ENCODE peak calls at places on chromosomes 3 and 15, in seven cellular contexts. One of them, this sample, is unnamed.

GRCh38 chr3:196193738-196194541 is 17.3 kb downstream of the ZDHHC19 start:
- DNase-seq in GM12878: no peak
- DNase-seq in K562: no peak
- DNase-seq in GM12892: no peak
- DNase-seq in HepG2: no peak
- DNase-seq in SK-N-SH: peak
- DNase-seq in H1: no peak
- DNase-seq in this sample: no peak

GRCh38 chr3:86547697-86548096 is 443.3 kb downstream of the VGLL3 start:
- DNase-seq in GM12878: no peak
- DNase-seq in K562: no peak
- DNase-seq in GM12892: no peak
- DNase-seq in HepG2: no peak
- DNase-seq in SK-N-SH: no peak
- DNase-seq in H1: no peak
- DNase-seq in this sample: no peak

GRCh38 chr3:160801386-160802118 is 45.5 kb downstream of the PPM1L start:
- DNase-seq in GM12878: no peak
- DNase-seq in K562: no peak
- DNase-seq in GM12892: no peak
- DNase-seq in HepG2: no peak
- DNase-seq in SK-N-SH: no peak
- DNase-seq in H1: no peak
- DNase-seq in this sample: no peak

GRCh38 chr3:35446896-35447295 is 192.4 kb upstream of the ARPP21 start:
- DNase-seq in GM12878: no peak
- DNase-seq in K562: no peak
- DNase-seq in GM12892: no peak
- DNase-seq in HepG2: no peak
- DNase-seq in SK-N-SH: no peak
- DNase-seq in H1: no peak
- DNase-seq in this sample: no peak

GRCh38 chr15:39830166-39830565 is 47.5 kb upstream of the FSIP1 start:
- DNase-seq in GM12878: no peak
- DNase-seq in K562: no peak
- DNase-seq in GM12892: no peak
- DNase-seq in HepG2: no peak
- DNase-seq in SK-N-SH: no peak
- DNase-seq in H1: no peak
- DNase-seq in this sample: no peak

GRCh38 chr3:52119826-52120225 is 34.4 kb downstream of the POC1A start:
- DNase-seq in GM12878: no peak
- DNase-seq in K562: no peak
- DNase-seq in GM12892: no peak
- DNase-seq in HepG2: no peak
- DNase-seq in SK-N-SH: no peak
- DNase-seq in H1: no peak
- DNase-seq in this sample: no peak

GRCh38 chr3:60025071-60026055 is 975.5 kb upstream of the CFAP20DC start:
- DNase-seq in GM12878: no peak
- DNase-seq in K562: no peak
- DNase-seq in GM12892: no peak
- DNase-seq in HepG2: no peak
- DNase-seq in SK-N-SH: no peak
- DNase-seq in H1: no peak
- DNase-seq in this sample: no peak

GRCh38 chr15:37823601-37824275 is 110.7 kb upstream of the TMCO5A start:
- DNase-seq in GM12878: no peak
- DNase-seq in K562: no peak
- DNase-seq in GM12892: no peak
- DNase-seq in HepG2: no peak
- DNase-seq in SK-N-SH: no peak
- DNase-seq in H1: no peak
- DNase-seq in this sample: no peak

GRCh38 chr15:47803767-47804166 is 86.5 kb downstream of the SEMA6D start:
- DNase-seq in GM12878: no peak
- DNase-seq in K562: no peak
- DNase-seq in GM12892: no peak
- DNase-seq in HepG2: no peak
- DNase-seq in SK-N-SH: no peak
- DNase-seq in H1: no peak
- DNase-seq in this sample: no peak

GRCh38 chr3:37995652-37996641 is 5.4 kb downstream of the VILL start:
- DNase-seq in GM12878: no peak
- DNase-seq in K562: no peak
- DNase-seq in GM12892: no peak
- DNase-seq in HepG2: peak
- DNase-seq in SK-N-SH: no peak
- DNase-seq in H1: no peak
- DNase-seq in this sample: no peak

GRCh38 chr3:40397129-40397528 is 10.1 kb downstream of the ENTPD3 start:
- DNase-seq in GM12878: no peak
- DNase-seq in K562: no peak
- DNase-seq in GM12892: no peak
- DNase-seq in HepG2: no peak
- DNase-seq in SK-N-SH: no peak
- DNase-seq in H1: no peak
- DNase-seq in this sample: no peak

GRCh38 chr3:30696403-30696819 is 90.0 kb downstream of the TGFBR2 start:
- DNase-seq in GM12878: no peak
- DNase-seq in K562: no peak
- DNase-seq in GM12892: no peak
- DNase-seq in HepG2: no peak
- DNase-seq in SK-N-SH: no peak
- DNase-seq in H1: no peak
- DNase-seq in this sample: no peak

GRCh38 chr15:66595937-66596545 is 30.2 kb upstream of the LCTL start:
- DNase-seq in GM12878: no peak
- DNase-seq in K562: no peak
- DNase-seq in GM12892: no peak
- DNase-seq in HepG2: no peak
- DNase-seq in SK-N-SH: no peak
- DNase-seq in H1: no peak
- DNase-seq in this sample: no peak

GRCh38 chr3:71944482-71944881 is 159.5 kb upstream of the PROK2 start:
- DNase-seq in GM12878: no peak
- DNase-seq in K562: no peak
- DNase-seq in GM12892: no peak
- DNase-seq in HepG2: no peak
- DNase-seq in SK-N-SH: no peak
- DNase-seq in H1: no peak
- DNase-seq in this sample: no peak

GRCh38 chr15:67067161-67067853 is 1.9 kb downstream of the SMAD3 start:
- DNase-seq in GM12878: no peak
- DNase-seq in K562: no peak
- DNase-seq in GM12892: no peak
- DNase-seq in HepG2: no peak
- DNase-seq in SK-N-SH: no peak
- DNase-seq in H1: no peak
- DNase-seq in this sample: no peak

GRCh38 chr3:180744226-180744625 is 64.9 kb upstream of the CCDC39 start:
- DNase-seq in GM12878: no peak
- DNase-seq in K562: no peak
- DNase-seq in GM12892: no peak
- DNase-seq in HepG2: no peak
- DNase-seq in SK-N-SH: peak
- DNase-seq in H1: no peak
- DNase-seq in this sample: no peak

GRCh38 chr3:129623447-129624118 is 17.1 kb upstream of the PLXND1 start:
- DNase-seq in GM12878: no peak
- DNase-seq in K562: no peak
- DNase-seq in GM12892: peak
- DNase-seq in HepG2: no peak
- DNase-seq in SK-N-SH: peak
- DNase-seq in H1: no peak
- DNase-seq in this sample: peak

GRCh38 chr3:185656321-185656840 is 70.3 kb downstream of the SENP2 start:
- DNase-seq in GM12878: no peak
- DNase-seq in K562: no peak
- DNase-seq in GM12892: no peak
- DNase-seq in HepG2: no peak
- DNase-seq in SK-N-SH: no peak
- DNase-seq in H1: no peak
- DNase-seq in this sample: no peak

GRCh38 chr3:111594205-111594604 is 941 bp downstream of the ZBED2 start:
- DNase-seq in GM12878: no peak
- DNase-seq in K562: no peak
- DNase-seq in GM12892: no peak
- DNase-seq in HepG2: no peak
- DNase-seq in SK-N-SH: no peak
- DNase-seq in H1: no peak
- DNase-seq in this sample: no peak

GRCh38 chr3:123258811-123259420 is 57.2 kb downstream of the SEC22A start:
- DNase-seq in GM12878: no peak
- DNase-seq in K562: peak
- DNase-seq in GM12892: no peak
- DNase-seq in HepG2: peak
- DNase-seq in SK-N-SH: peak
- DNase-seq in H1: no peak
- DNase-seq in this sample: no peak

GRCh38 chr3:120773932-120774331 is 31.4 kb downstream of the GTF2E1 start:
- DNase-seq in GM12878: no peak
- DNase-seq in K562: peak
- DNase-seq in GM12892: no peak
- DNase-seq in HepG2: no peak
- DNase-seq in SK-N-SH: no peak
- DNase-seq in H1: no peak
- DNase-seq in this sample: no peak

GRCh38 chr3:124882749-124883148 is 4.4 kb downstream of the ITGB5 start:
- DNase-seq in GM12878: no peak
- DNase-seq in K562: no peak
- DNase-seq in GM12892: no peak
- DNase-seq in HepG2: no peak
- DNase-seq in SK-N-SH: no peak
- DNase-seq in H1: no peak
- DNase-seq in this sample: no peak
- TF ChIP-seq POLR2AphosphoS5 in GM12878: no peak
- TF ChIP-seq POLR2AphosphoS5 in K562: no peak
- TF ChIP-seq POLR2AphosphoS5 in GM12892: no peak
- TF ChIP-seq POLR2AphosphoS5 in HepG2: no peak
- TF ChIP-seq POLR2AphosphoS5 in SK-N-SH: no peak
- TF ChIP-seq POLR2AphosphoS5 in H1: no peak
- TF ChIP-seq POLR2AphosphoS5 in this sample: no peak

DNA sequence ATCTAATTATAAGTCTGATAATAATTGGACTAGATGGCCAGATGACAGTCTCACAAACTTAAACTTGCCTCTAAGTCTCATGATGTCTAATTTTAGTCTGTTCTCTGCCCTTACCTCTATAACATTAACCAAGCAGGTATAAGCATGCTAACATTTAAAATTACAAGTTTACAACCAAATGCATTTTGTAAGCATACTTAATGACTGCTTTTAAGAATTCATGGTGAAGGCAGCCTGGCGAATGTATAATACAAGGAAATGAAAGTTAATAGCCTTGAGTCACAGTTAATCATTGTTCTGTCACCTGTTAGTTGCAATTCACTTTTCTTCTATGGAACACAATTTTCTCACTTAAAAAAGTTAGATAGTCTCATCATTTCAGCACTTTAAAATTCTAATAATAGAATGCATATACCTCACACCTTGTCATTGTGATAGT is 16.5 kb downstream of the BCHE start:
- DNase-seq in GM12878: no peak
- DNase-seq in K562: no peak
- DNase-seq in GM12892: no peak
- DNase-seq in HepG2: no peak
- DNase-seq in SK-N-SH: no peak
- DNase-seq in H1: no peak
- DNase-seq in this sample: no peak
- TF ChIP-seq TAF1 in GM12878: no peak
- TF ChIP-seq TAF1 in K562: no peak
- TF ChIP-seq TAF1 in GM12892: no peak
- TF ChIP-seq TAF1 in HepG2: no peak
- TF ChIP-seq TAF1 in SK-N-SH: no peak
- TF ChIP-seq TAF1 in H1: no peak
- TF ChIP-seq TAF1 in this sample: no peak

DNA sequence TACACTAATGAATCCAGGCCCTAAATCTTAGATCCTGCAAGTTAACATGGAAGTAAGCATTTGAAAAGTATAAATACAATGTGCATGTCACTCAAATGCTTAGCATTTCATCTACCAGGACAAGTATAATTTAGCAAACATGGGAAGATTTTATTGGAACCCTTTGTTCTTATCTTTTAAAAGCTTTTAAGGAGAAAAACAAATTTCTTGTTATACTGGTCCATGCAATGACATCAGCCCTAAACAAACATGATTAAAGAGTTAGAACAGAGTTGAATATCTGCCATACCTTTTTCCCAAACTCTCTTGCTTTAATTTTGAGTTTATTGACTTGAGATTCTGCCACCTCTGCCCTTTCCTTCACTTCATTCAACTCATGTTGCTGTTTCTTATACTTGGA is 87.0 kb downstream of the HHLA2 start:
- DNase-seq in GM12878: no peak
- DNase-seq in K562: no peak
- DNase-seq in GM12892: no peak
- DNase-seq in HepG2: no peak
- DNase-seq in SK-N-SH: no peak
- DNase-seq in H1: no peak
- DNase-seq in this sample: no peak
- TF ChIP-seq POLR2AphosphoS5 in GM12878: no peak
- TF ChIP-seq POLR2AphosphoS5 in K562: no peak
- TF ChIP-seq POLR2AphosphoS5 in GM12892: no peak
- TF ChIP-seq POLR2AphosphoS5 in HepG2: no peak
- TF ChIP-seq POLR2AphosphoS5 in SK-N-SH: no peak
- TF ChIP-seq POLR2AphosphoS5 in H1: no peak
- TF ChIP-seq POLR2AphosphoS5 in this sample: no peak

GRCh38 chr15:56295433-56295832 is 51.8 kb upstream of the RFX7 start:
- DNase-seq in GM12878: no peak
- DNase-seq in K562: no peak
- DNase-seq in GM12892: no peak
- DNase-seq in HepG2: no peak
- DNase-seq in SK-N-SH: no peak
- DNase-seq in H1: no peak
- DNase-seq in this sample: no peak
- TF ChIP-seq TAF1 in GM12878: no peak
- TF ChIP-seq TAF1 in K562: no peak
- TF ChIP-seq TAF1 in GM12892: no peak
- TF ChIP-seq TAF1 in HepG2: no peak
- TF ChIP-seq TAF1 in SK-N-SH: no peak
- TF ChIP-seq TAF1 in H1: no peak
- TF ChIP-seq TAF1 in this sample: no peak

DNA sequence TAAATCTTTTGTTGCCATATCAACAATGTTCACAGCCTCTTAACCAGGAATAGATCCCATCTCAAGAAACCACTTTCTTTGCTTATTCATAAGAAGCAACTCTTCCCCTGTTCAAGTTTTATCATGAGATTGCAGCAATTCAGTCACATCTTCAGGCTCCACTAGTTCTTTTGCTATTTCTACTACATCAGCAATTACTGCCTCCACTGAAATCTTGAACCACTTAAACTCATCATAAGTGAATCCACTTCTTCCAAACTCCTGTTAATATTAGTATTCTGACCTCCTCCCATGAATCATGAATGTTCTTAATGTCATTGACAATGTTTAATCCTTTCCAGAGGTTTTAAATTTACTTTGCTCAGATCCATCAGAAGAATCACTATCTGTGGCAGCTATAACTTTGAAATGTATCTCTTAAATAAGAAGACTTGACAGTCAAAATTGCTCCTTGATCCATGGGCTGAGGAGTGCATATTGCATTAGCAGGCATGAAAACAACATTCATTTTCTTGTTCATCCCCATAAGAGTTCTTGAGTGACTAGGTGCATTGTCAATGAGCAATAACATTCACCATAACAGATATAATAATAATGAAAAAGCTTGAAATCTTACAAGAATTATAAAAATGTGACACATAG is 205.9 kb downstream of the DTWD1 start:
- DNase-seq in GM12878: no peak
- DNase-seq in K562: no peak
- DNase-seq in GM12892: no peak
- DNase-seq in HepG2: no peak
- DNase-seq in SK-N-SH: no peak
- DNase-seq in H1: no peak
- DNase-seq in this sample: no peak
- TF ChIP-seq POLR2AphosphoS5 in GM12878: no peak
- TF ChIP-seq POLR2AphosphoS5 in K562: no peak
- TF ChIP-seq POLR2AphosphoS5 in GM12892: no peak
- TF ChIP-seq POLR2AphosphoS5 in HepG2: no peak
- TF ChIP-seq POLR2AphosphoS5 in SK-N-SH: no peak
- TF ChIP-seq POLR2AphosphoS5 in H1: no peak
- TF ChIP-seq POLR2AphosphoS5 in this sample: no peak

This sample was measured in GM12891.